ENCODE peak calls at places on chromosome 10, in ten cellular contexts. R is ELR; P is DMS 273 treated with DMSO at 0.1 percent for 48 hours; Y is activated CD4-positive, alpha-beta T cell treated with anti-CD3 and anti-CD28 coated beads for 1 hour; N is stimulated activated CD4-positive, alpha-beta T cell treated with anti-CD3 and anti-CD28 coated beads, TNF-alpha, amount 100 ng/mL, for 1 hour; C is dermis microvascular lymphatic vessel endothelial cell; T is GM19239; A is NCI-H748 treated with DMSO at 0.1 percent for 48 hours; B is amniotic epithelial cell; X is NCI-H2029 treated with DMSO at 0.1 percent for 48 hours. Q is an unnamed sample.

GRCh38 chr10:80155696-80156215 is 23.2 kb downstream of the PLAC9 start:
- DNase-seq in R (no peak), P (no peak), Y (no peak), N (no peak), C (no peak), T (no peak), A (no peak), B (no peak), X (no peak), Q (no peak)

GRCh38 chr10:75294866-75295692 is 59.3 kb upstream of the COMTD1 start:
- DNase-seq in R (peak), P (peak), Y (peak), N (no peak), C (peak), T (peak), A (peak), B (peak), X (peak), Q (peak)

GRCh38 chr10:131580076-131580652 is 268.6 kb upstream of the TCERG1L start:
- DNase-seq in R (no peak), P (no peak), Y (no peak), N (no peak), C (no peak), T (no peak), A (no peak), B (no peak), X (no peak), Q (no peak)

GRCh38 chr10:110273474-110273873 is 31.2 kb downstream of the SMNDC1 start:
- DNase-seq in R (peak), P (peak), Y (no peak), N (no peak), C (no peak), T (no peak), A (no peak), B (peak), X (no peak), Q (no peak)

GRCh38 chr10:86168256-86168655 is 198.3 kb downstream of the GRID1 start:
- DNase-seq in R (no peak), P (no peak), Y (no peak), N (no peak), C (no peak), T (no peak), A (no peak), B (no peak), X (no peak), Q (no peak)

GRCh38 chr10:16909961-16910794 is 93.0 kb upstream of the RSU1 start:
- DNase-seq in R (peak), P (no peak), Y (no peak), N (no peak), C (peak), T (no peak), A (no peak), B (no peak), X (no peak), Q (no peak)

GRCh38 chr10:124520553-124521428 is 59.2 kb downstream of the LHPP start:
- DNase-seq in R (no peak), P (no peak), Y (no peak), N (no peak), C (no peak), T (no peak), A (no peak), B (no peak), X (no peak), Q (no peak)

GRCh38 chr10:5136468-5137087 is 42.4 kb downstream of the AKR1C3 start:
- DNase-seq in R (no peak), P (no peak), Y (no peak), N (no peak), C (no peak), T (no peak), A (no peak), B (no peak), X (no peak), Q (no peak)